ENCODE peak calls at places on chromosomes 13 and 19, in ten cellular contexts. V is skeletal muscle cell, W is astrocyte of the spinal cord, G is colonic mucosa, M is MM.1S, N is lung, T is lower leg skin, Z is AG10803, U is MG63, Q is thoracic aorta. C is an unnamed sample.

GRCh38 chr13:111336666-111337065 is 16.2 kb downstream of the TEX29 start:
- DNase-seq in V (peak), W (no peak), G (no peak), M (no peak), N (no peak), T (no peak), Z (peak), U (no peak), Q (no peak), C (no peak)

GRCh38 chr13:93727301-93728141 is 500.9 kb downstream of the GPC6 start:
- DNase-seq in V (peak), W (peak), G (no peak), M (no peak), N (no peak), T (no peak), Z (peak), U (peak), Q (no peak), C (no peak)

GRCh38 chr13:77986699-77987098 is 68.1 kb upstream of the EDNRB start:
- DNase-seq in V (no peak), W (no peak), G (no peak), M (no peak), N (no peak), T (no peak), Z (no peak), U (no peak), Q (no peak), C (no peak)

GRCh38 chr19:15448778-15449619 is 757 bp downstream of the WIZ start:
- DNase-seq in V (no peak), W (no peak), G (no peak), M (no peak), N (no peak), T (no peak), Z (no peak), U (no peak), Q (no peak), C (no peak)

GRCh38 chr13:21034602-21035190 is 26.7 kb downstream of the LATS2 start:
- DNase-seq in V (no peak), W (peak), G (no peak), M (no peak), N (no peak), T (no peak), Z (no peak), U (no peak), Q (no peak), C (no peak)

GRCh38 chr19:13796301-13797057 is 1.2 kb downstream of the ZSWIM4 start:
- DNase-seq in V (peak), W (peak), G (peak), M (no peak), N (peak), T (peak), Z (peak), U (peak), Q (peak), C (peak)

GRCh38 chr13:40096357-40096911 is 441.0 kb downstream of the COG6 start:
- DNase-seq in V (no peak), W (no peak), G (no peak), M (no peak), N (no peak), T (no peak), Z (no peak), U (no peak), Q (no peak), C (no peak)

GRCh38 chr19:29587518-29587986 is 18.5 kb upstream of the POP4 start:
- DNase-seq in V (no peak), W (no peak), G (no peak), M (no peak), N (no peak), T (no peak), Z (peak), U (no peak), Q (no peak), C (no peak)

GRCh38 chr19:4206818-4207484 is 22.4 kb upstream of the EBI3 start:
- DNase-seq in V (no peak), W (peak), G (no peak), M (peak), N (no peak), T (no peak), Z (peak), U (no peak), Q (no peak), C (no peak)

GRCh38 chr13:49292742-49293498 is 45.2 kb downstream of the CDADC1 start:
- DNase-seq in V (peak), W (peak), G (no peak), M (no peak), N (peak), T (no peak), Z (peak), U (peak), Q (peak), C (peak)

GRCh38 chr19:4171676-4172075 is 10.7 kb downstream of the SIRT6 start:
- DNase-seq in V (no peak), W (no peak), G (no peak), M (no peak), N (no peak), T (no peak), Z (no peak), U (no peak), Q (no peak), C (no peak)

GRCh38 chr19:12194827-12195500 is 32.1 kb downstream of the ZNF136 start:
- DNase-seq in V (peak), W (peak), G (peak), M (no peak), N (peak), T (peak), Z (peak), U (no peak), Q (peak), C (peak)

GRCh38 chr13:66887088-66887487 is 343.0 kb downstream of the PCDH9 start:
- DNase-seq in V (peak), W (peak), G (no peak), M (no peak), N (no peak), T (no peak), Z (peak), U (peak), Q (no peak), C (no peak)

GRCh38 chr13:85693889-85694511 is 105.2 kb downstream of the SLITRK6 start:
- DNase-seq in V (peak), W (no peak), G (no peak), M (no peak), N (no peak), T (no peak), Z (no peak), U (peak), Q (no peak), C (no peak)

GRCh38 chr13:73913043-73913740 is 221.0 kb downstream of the KLF12 start:
- DNase-seq in V (peak), W (peak), G (no peak), M (no peak), N (no peak), T (no peak), Z (peak), U (no peak), Q (no peak), C (no peak)

GRCh38 chr19:37007587-37008220 is 70.5 kb upstream of the ZNF420 start:
- DNase-seq in V (no peak), W (peak), G (peak), M (no peak), N (peak), T (no peak), Z (peak), U (no peak), Q (no peak), C (no peak)

GRCh38 chr13:50829226-50829625 is 14.3 kb downstream of the DLEU7 start:
- DNase-seq in V (no peak), W (no peak), G (no peak), M (no peak), N (no peak), T (no peak), Z (no peak), U (no peak), Q (no peak), C (no peak)

GRCh38 chr19:42872608-42873007 is 6.9 kb downstream of the PSG1 start:
- DNase-seq in V (no peak), W (no peak), G (no peak), M (no peak), N (no peak), T (no peak), Z (no peak), U (no peak), Q (no peak), C (no peak)

GRCh38 chr13:39527301-39527700 is 75.7 kb downstream of the LHFPL6 start:
- DNase-seq in V (no peak), W (no peak), G (no peak), M (no peak), N (no peak), T (no peak), Z (no peak), U (no peak), Q (no peak), C (no peak)

GRCh38 chr13:111201304-111201940 is 86.3 kb downstream of the ARHGEF7 start:
- DNase-seq in V (no peak), W (no peak), G (no peak), M (no peak), N (no peak), T (no peak), Z (no peak), U (no peak), Q (no peak), C (peak)

GRCh38 chr13:44211753-44212152 is 161.9 kb upstream of the SERP2 start:
- DNase-seq in V (no peak), W (no peak), G (no peak), M (no peak), N (no peak), T (no peak), Z (no peak), U (no peak), Q (no peak), C (no peak)

GRCh38 chr13:110347535-110348308 is 40.6 kb downstream of the COL4A2 start:
- DNase-seq in V (peak), W (peak), G (no peak), M (no peak), N (no peak), T (peak), Z (peak), U (peak), Q (peak), C (peak)

GRCh38 chr19:29093553-29093908 is 119.4 kb downstream of the UQCRFS1 start:
- DNase-seq in V (no peak), W (no peak), G (no peak), M (no peak), N (no peak), T (no peak), Z (no peak), U (no peak), Q (no peak), C (no peak)

GRCh38 chr13:26983533-26984315 is 187.9 kb downstream of the USP12 start:
- DNase-seq in V (no peak), W (no peak), G (no peak), M (no peak), N (no peak), T (no peak), Z (no peak), U (no peak), Q (no peak), C (no peak)
- H3K4me3 ChIP-seq in V (no peak), W (no peak), G (no peak), M (no peak), N (no peak), T (no peak), Z (no peak), U (no peak), Q (peak), C (no peak)

GRCh38 chr19:51127755-51128154 is 3.0 kb downstream of the SIGLEC9 start:
- DNase-seq in V (peak), W (no peak), G (no peak), M (no peak), N (no peak), T (peak), Z (peak), U (peak), Q (no peak), C (peak)

GRCh38 chr19:51128227-51128626 is 3.5 kb downstream of the SIGLEC9 start:
- DNase-seq in V (no peak), W (no peak), G (no peak), M (no peak), N (no peak), T (no peak), Z (no peak), U (no peak), Q (no peak), C (no peak)

GRCh38 chr19:51135004-51135403 is 7.1 kb upstream of the SIGLEC7 start:
- DNase-seq in V (no peak), W (no peak), G (no peak), M (no peak), N (no peak), T (no peak), Z (no peak), U (no peak), Q (no peak), C (no peak)

GRCh38 chr19:51129716-51130115 is 5.0 kb downstream of the SIGLEC9 start:
- DNase-seq in V (no peak), W (no peak), G (no peak), M (no peak), N (no peak), T (no peak), Z (no peak), U (no peak), Q (no peak), C (no peak)

GRCh38 chr19:51131780-51132680 is 7.3 kb downstream of the SIGLEC9 start:
- DNase-seq in V (no peak), W (peak), G (peak), M (no peak), N (peak), T (no peak), Z (peak), U (peak), Q (no peak), C (no peak)
- H3K4me3 ChIP-seq in V (no peak), W (no peak), G (no peak), M (no peak), N (no peak), T (no peak), Z (no peak), U (no peak), Q (peak), C (no peak)

GRCh38 chr19:53455828-53456227 is 11.7 kb upstream of the ZNF813 start:
- DNase-seq in V (no peak), W (no peak), G (no peak), M (no peak), N (no peak), T (no peak), Z (no peak), U (no peak), Q (no peak), C (no peak)
- H3K4me3 ChIP-seq in V (no peak), W (no peak), G (no peak), M (no peak), N (no peak), T (no peak), Z (no peak), U (no peak), Q (no peak), C (no peak)

GRCh38 chr19:40565355-40565754 is 11.3 kb upstream of the SHKBP1 start:
- DNase-seq in V (no peak), W (no peak), G (no peak), M (no peak), N (no peak), T (no peak), Z (no peak), U (no peak), Q (no peak), C (no peak)

GRCh38 chr19:40567040-40567749 is 9.5 kb upstream of the SHKBP1 start:
- DNase-seq in V (no peak), W (no peak), G (no peak), M (no peak), N (no peak), T (no peak), Z (no peak), U (no peak), Q (no peak), C (no peak)

GRCh38 chr19:40570313-40571004 is 6.2 kb upstream of the SHKBP1 start:
- DNase-seq in V (peak), W (peak), G (peak), M (peak), N (peak), T (peak), Z (peak), U (peak), Q (peak), C (peak)

GRCh38 chr19:40565910-40566495 is 10.7 kb upstream of the SHKBP1 start:
- DNase-seq in V (no peak), W (no peak), G (no peak), M (no peak), N (no peak), T (no peak), Z (no peak), U (no peak), Q (no peak), C (no peak)

DNA sequence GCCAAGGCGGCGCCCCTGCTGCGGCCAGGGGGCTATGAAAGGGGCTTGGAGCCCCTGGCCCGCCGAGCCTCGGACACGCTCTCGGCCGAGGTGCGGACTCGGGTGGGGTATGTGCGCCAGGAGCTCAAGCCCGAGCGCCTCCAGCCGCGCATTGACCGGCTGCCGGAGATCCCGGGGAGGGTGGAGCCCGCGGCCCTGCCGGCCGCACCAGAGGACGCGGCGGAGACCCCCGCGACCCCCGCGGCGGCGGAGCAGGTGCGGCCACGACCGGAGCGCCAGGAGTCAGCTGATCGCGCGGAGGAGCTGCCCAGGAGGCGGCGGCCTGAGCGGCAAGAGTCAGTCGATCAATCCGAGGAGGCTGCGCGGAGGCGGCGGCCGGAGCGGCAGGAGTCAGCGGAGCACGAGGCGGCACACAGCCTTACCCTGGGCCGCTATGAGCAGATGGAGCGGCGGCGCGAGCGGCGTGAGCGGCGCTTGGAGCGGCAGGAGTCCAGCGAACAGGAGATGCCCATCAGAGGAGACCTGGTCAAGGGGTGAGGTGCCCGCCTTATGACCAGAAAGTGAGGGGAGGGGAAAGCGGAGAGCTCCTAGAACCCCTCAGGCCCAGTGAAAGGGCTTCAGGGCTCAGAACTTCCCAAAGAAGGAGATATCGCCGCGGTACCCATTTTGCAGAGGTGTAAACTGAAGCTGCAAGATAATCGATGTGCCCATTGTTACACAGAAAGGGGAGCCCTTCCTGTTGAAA is 8.8 kb upstream of the SHKBP1 start:
- DNase-seq in V (no peak), W (no peak), G (no peak), M (no peak), N (no peak), T (no peak), Z (no peak), U (no peak), Q (no peak), C (no peak)
- H3K4me3 ChIP-seq in V (peak), W (no peak), G (no peak), M (no peak), N (no peak), T (no peak), Z (peak), U (no peak), Q (peak), C (peak)

GRCh38 chr13:106063591-106064308 is 471.7 kb downstream of the EFNB2 start:
- DNase-seq in V (peak), W (peak), G (no peak), M (no peak), N (no peak), T (no peak), Z (peak), U (peak), Q (no peak), C (no peak)
- H3K4me3 ChIP-seq in V (no peak), W (no peak), G (no peak), M (no peak), N (no peak), T (no peak), Z (no peak), U (no peak), Q (no peak), C (no peak)

GRCh38 chr13:97018029-97018819 is 23.9 kb upstream of the OXGR1 start:
- DNase-seq in V (no peak), W (peak), G (peak), M (peak), N (peak), T (no peak), Z (peak), U (no peak), Q (no peak), C (no peak)
- H3K4me3 ChIP-seq in V (peak), W (no peak), G (no peak), M (no peak), N (no peak), T (no peak), Z (no peak), U (no peak), Q (peak), C (no peak)

GRCh38 chr19:51807925-51808324 is 13.0 kb downstream of the FPR3 start:
- DNase-seq in V (no peak), W (no peak), G (no peak), M (no peak), N (no peak), T (no peak), Z (no peak), U (no peak), Q (no peak), C (no peak)
- H3K4me3 ChIP-seq in V (no peak), W (no peak), G (no peak), M (no peak), N (no peak), T (no peak), Z (no peak), U (no peak), Q (no peak), C (no peak)

DNA sequence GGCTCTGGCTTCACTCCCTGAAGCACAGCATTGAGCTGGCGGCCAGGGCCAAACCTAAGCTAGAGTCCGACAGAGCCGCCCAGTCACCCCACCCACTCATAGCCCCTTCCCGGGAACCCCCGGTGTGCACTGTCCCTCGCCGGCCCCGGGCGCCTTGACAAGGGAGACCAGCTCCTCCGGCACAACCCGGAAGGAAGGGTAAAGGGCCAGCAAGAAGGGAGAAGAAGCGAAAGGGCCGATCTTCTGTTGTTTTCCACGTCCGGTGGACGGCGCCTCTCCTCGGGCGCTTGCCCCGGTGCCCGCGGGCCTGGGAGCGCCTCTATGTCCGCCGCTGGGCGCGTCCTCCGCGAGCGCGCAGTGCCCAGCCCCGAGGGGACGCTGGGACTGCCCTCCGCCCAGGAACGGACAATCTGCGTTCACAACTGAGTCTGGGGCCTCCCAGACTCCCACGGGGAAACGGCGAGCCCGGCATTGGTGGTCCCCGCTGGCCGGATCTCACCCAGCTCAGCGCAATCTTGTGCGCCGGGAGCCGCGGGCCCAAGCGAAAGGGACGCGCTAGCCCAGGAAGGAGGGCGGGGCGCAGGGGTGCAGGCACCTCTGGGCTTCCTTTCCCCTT is 172.5 kb upstream of the MIR17HG start:
- DNase-seq in V (no peak), W (no peak), G (no peak), M (no peak), N (no peak), T (no peak), Z (no peak), U (no peak), Q (no peak), C (no peak)
- H3K4me3 ChIP-seq in V (peak), W (peak), G (peak), M (no peak), N (peak), T (no peak), Z (no peak), U (no peak), Q (peak), C (peak)

GRCh38 chr19:18422530-18423191 is 3.5 kb downstream of the SSBP4 start:
- DNase-seq in V (no peak), W (no peak), G (no peak), M (no peak), N (no peak), T (no peak), Z (no peak), U (no peak), Q (no peak), C (no peak)

GRCh38 chr19:18419699-18420460 is 682 bp downstream of the SSBP4 start:
- DNase-seq in V (no peak), W (no peak), G (peak), M (no peak), N (no peak), T (no peak), Z (no peak), U (peak), Q (no peak), C (no peak)

GRCh38 chr19:18419195-18419698 is at the start of gene SSBP4:
- DNase-seq in V (no peak), W (peak), G (peak), M (peak), N (no peak), T (no peak), Z (peak), U (peak), Q (no peak), C (no peak)

GRCh38 chr19:18421371-18421959 is 2.3 kb downstream of the SSBP4 start:
- DNase-seq in V (no peak), W (no peak), G (no peak), M (no peak), N (no peak), T (no peak), Z (no peak), U (no peak), Q (no peak), C (no peak)

DNA sequence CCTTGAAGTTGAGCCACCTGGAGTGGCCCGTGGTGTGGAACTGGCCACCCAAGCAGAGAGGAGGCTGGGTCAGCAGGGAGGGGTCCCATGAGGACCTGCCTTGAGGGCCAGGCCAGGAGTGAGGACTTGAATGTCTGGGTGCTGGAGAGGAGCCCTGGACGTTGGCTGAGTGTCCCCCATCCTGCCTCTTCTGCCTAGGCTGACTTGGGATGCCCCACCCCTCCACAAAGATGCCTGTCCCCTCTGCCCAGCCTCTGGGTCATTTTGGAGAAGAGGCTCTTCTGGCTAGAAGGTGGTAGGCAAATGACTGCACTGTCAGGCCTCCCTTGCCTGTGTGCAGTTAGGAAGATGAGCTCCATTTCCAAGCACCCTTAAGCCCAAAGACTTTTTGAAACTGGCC is 1.7 kb downstream of the SSBP4 start:
- DNase-seq in V (no peak), W (no peak), G (no peak), M (no peak), N (no peak), T (no peak), Z (no peak), U (no peak), Q (no peak), C (no peak)
- H3K4me3 ChIP-seq in V (peak), W (peak), G (peak), M (no peak), N (no peak), T (no peak), Z (peak), U (peak), Q (peak), C (peak)

C was measured in ascending aorta.